ENCODE peak calls at places on chromosomes 11 and 22, in five cellular contexts. L, G, N, Z and H are unnamed samples.

GRCh38 chr11:47507016-47507631 is 45.8 kb downstream of the CELF1 start:
- DNase-seq in L (no peak), G (no peak), N (no peak), Z (no peak), H (no peak)

GRCh38 chr11:737366-737765 is 9.9 kb upstream of the TALDO1 start:
- DNase-seq in L (no peak), G (no peak), N (no peak), Z (no peak), H (no peak)

GRCh38 chr11:62577046-62577708 is 3.5 kb upstream of the EEF1G start:
- DNase-seq in L (no peak), G (no peak), N (no peak), Z (peak; percentile 43), H (no peak)

GRCh38 chr11:31706357-31706756 is 104.8 kb downstream of the PAX6 start:
- DNase-seq in L (no peak), G (no peak), N (no peak), Z (no peak), H (no peak)

GRCh38 chr11:61816736-61817455 is at the start of gene FADS1:
- DNase-seq in L (peak; percentile 98), G (peak; percentile 95), N (peak; percentile 100), Z (peak; percentile 76), H (peak; percentile 82)

GRCh38 chr22:47835726-47836125 is 1073.3 kb downstream of the TBC1D22A start:
- DNase-seq in L (no peak), G (no peak), N (no peak), Z (no peak), H (no peak)

GRCh38 chr22:49638001-49638400 is 189.7 kb downstream of the BRD1 start:
- DNase-seq in L (no peak), G (no peak), N (no peak), Z (no peak), H (no peak)

GRCh38 chr11:69609351-69609750 is 31.6 kb upstream of the CCND1 start:
- DNase-seq in L (no peak), G (no peak), N (no peak), Z (no peak), H (no peak)

GRCh38 chr11:68043349-68044144 is 4.7 kb downstream of the TCIRG1 start:
- DNase-seq in L (no peak), G (peak; percentile 53), N (no peak), Z (peak; percentile 48), H (no peak)

GRCh38 chr22:48500481-48501230 is 1327.0 kb downstream of the BRD1 start:
- DNase-seq in L (no peak), G (no peak), N (peak; percentile 88), Z (no peak), H (no peak)

GRCh38 chr11:45181595-45182550 is 35.4 kb downstream of the PRDM11 start:
- DNase-seq in L (no peak), G (no peak), N (no peak), Z (no peak), H (peak; percentile 49)

GRCh38 chr11:1207451-1208360 is 15.2 kb upstream of the MUC5B start:
- DNase-seq in L (no peak), G (peak; percentile 13), N (no peak), Z (peak; percentile 40), H (no peak)

GRCh38 chr22:28799834-28800307 is 498 bp downstream of the XBP1 start:
- DNase-seq in L (peak; percentile 60), G (peak; percentile 84), N (peak; percentile 22), Z (peak; percentile 84), H (peak; percentile 77)

GRCh38 chr11:96219981-96220623 is 122.9 kb downstream of the MAML2 start:
- DNase-seq in L (peak; percentile 45), G (no peak), N (peak; percentile 94), Z (no peak), H (no peak)

GRCh38 chr11:122085712-122086111 is 30.3 kb downstream of the BLID start:
- DNase-seq in L (no peak), G (no peak), N (peak; percentile 67), Z (no peak), H (no peak)

GRCh38 chr11:128720522-128720985 is 26.7 kb downstream of the FLI1 start:
- DNase-seq in L (peak; percentile 48), G (no peak), N (no peak), Z (no peak), H (no peak)

GRCh38 chr22:41826430-41827383 is 6.2 kb upstream of the SREBF2 start:
- DNase-seq in L (no peak), G (no peak), N (no peak), Z (peak; percentile 65), H (no peak)

GRCh38 chr11:28759311-28759710 is 651.1 kb downstream of the METTL15 start:
- DNase-seq in L (peak; percentile 52), G (no peak), N (no peak), Z (no peak), H (no peak)

GRCh38 chr22:48670747-48671146 is 1156.9 kb downstream of the BRD1 start:
- DNase-seq in L (no peak), G (no peak), N (no peak), Z (no peak), H (no peak)

GRCh38 chr11:128745296-128746183 is 51.7 kb downstream of the FLI1 start:
- DNase-seq in L (peak; percentile 24), G (no peak), N (peak; percentile 16), Z (no peak), H (no peak)

GRCh38 chr11:27497284-27497866 is 9.2 kb downstream of the LIN7C start:
- DNase-seq in L (peak; percentile 17), G (peak; percentile 21), N (peak; percentile 84), Z (no peak), H (no peak)

GRCh38 chr11:117874253-117874909 is 2.1 kb downstream of the FXYD6 start:
- DNase-seq in L (peak; percentile 78), G (no peak), N (no peak), Z (no peak), H (no peak)

GRCh38 chr11:61695917-61696316 is 15.7 kb downstream of the DAGLA start:
- DNase-seq in L (peak; percentile 68), G (peak; percentile 56), N (peak; percentile 78), Z (peak; percentile 85), H (peak; percentile 61)

GRCh38 chr11:115919341-115920086 is 415.3 kb upstream of the CADM1 start:
- DNase-seq in L (no peak), G (no peak), N (peak; percentile 3), Z (no peak), H (peak; percentile 30)

DNA sequence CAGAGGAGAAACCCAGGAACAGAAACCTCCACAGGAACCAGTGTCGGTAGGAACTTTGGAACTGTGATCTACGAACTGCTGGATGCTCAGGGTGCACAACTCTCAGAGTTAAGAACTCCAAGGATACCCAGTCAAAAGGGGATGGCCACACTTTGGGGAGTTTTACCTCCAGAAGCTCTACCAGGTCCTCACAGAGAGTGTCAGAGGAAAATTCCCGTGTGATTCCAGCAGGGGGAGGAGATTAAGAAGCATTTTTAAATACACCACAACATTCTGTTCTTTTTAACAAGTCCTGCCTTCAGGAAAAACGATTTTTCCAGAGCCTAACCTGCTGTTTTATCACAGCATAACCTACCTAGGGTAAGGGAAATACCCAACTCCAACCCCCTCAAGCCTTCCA is 104.0 kb downstream of the SOX6 start:
- DNase-seq in L (peak; percentile 74), G (peak; percentile 0), N (peak; percentile 46), Z (no peak), H (peak; percentile 1)
- TF ChIP-seq CTCF in L (peak; percentile 46), G (peak; percentile 41), N (peak; percentile 45), Z (no peak), H (peak; percentile 10)

GRCh38 chr11:57357310-57357709 is 19.2 kb downstream of the P2RX3 start:
- DNase-seq in L (no peak), G (no peak), N (no peak), Z (no peak), H (no peak)

GRCh38 chr11:57354699-57355098 is 16.5 kb downstream of the P2RX3 start:
- DNase-seq in L (no peak), G (no peak), N (no peak), Z (peak; percentile 31), H (no peak)

GRCh38 chr11:57357827-57358226 is 19.7 kb downstream of the P2RX3 start:
- DNase-seq in L (no peak), G (no peak), N (no peak), Z (no peak), H (no peak)

GRCh38 chr11:57358543-57358961 is 20.4 kb downstream of the P2RX3 start:
- DNase-seq in L (no peak), G (no peak), N (peak; percentile 47), Z (no peak), H (no peak)

DNA sequence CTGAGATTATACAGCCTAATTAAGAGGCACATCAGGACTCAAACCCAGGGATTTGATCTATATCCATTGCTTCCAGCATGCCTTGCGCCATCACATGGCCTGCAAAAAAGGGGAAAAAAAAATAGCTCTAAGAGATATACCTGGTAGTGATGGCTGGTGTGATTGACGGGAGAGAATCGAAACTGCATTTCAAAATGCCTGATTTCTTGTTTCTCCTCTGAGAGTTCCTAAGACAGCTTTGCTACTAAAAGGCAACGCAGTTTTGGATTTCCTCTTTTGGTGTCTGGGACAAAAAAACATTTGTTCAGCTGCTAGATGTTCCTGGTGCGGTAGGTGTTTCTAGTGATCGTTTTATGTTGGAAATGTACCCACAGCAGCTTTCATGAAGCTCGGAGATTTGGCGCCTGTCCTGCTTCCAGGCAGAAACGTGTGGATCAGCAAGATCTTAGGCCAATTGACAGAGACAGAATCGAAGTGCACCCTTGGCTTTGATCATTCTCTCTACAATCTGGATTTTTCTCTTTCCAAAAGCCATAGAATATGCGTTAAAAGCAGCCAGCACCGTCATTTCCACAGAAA is 18.1 kb downstream of the P2RX3 start:
- DNase-seq in L (no peak), G (no peak), N (no peak), Z (no peak), H (no peak)
- H3K4me1 ChIP-seq in L (peaks cover 11% of the 10 kb centered on the region), G (no peaks in the 10 kb centered on the region), N (no peaks in the 10 kb centered on the region), Z (peaks cover 5% of the 10 kb centered on the region), H (no peaks in the 10 kb centered on the region)

DNA sequence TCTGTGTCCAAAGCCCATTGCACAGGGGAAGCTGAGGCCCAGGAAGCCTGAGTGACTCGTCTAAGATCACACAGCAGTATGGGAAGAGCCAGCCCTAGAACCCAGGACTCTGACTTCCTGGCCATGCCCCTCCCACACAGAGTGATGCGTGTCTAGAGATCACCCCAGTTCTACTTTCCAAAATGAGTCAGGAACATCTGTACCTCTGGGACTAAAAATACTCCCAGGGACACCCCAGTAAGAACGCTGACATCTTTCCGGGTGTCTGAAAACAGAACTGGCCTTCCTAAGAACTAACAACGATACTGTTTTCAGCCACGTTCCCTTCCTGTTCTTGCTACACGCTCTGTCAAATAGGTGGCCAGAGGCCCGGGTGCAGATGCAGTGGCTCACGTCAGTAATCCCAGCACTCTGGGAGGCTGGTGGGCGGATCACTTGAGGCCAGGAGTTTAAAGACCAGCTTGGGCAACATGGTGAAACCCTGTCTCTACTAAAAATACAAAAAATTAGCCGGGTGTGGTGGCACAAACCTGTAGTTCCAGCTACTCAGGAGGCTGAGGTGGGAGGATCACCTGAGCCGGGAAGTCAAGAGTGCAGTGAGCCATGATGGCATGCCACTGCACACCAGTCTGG is 21.7 kb upstream of the PDGFB start:
- DNase-seq in L (no peak), G (no peak), N (no peak), Z (no peak), H (no peak)
- H3K27ac ChIP-seq in L (no peak overlapping the region), G (no peak overlapping the region), N (no peak overlapping the region), Z (no peak overlapping the region), H (no peak overlapping the region)

DNA sequence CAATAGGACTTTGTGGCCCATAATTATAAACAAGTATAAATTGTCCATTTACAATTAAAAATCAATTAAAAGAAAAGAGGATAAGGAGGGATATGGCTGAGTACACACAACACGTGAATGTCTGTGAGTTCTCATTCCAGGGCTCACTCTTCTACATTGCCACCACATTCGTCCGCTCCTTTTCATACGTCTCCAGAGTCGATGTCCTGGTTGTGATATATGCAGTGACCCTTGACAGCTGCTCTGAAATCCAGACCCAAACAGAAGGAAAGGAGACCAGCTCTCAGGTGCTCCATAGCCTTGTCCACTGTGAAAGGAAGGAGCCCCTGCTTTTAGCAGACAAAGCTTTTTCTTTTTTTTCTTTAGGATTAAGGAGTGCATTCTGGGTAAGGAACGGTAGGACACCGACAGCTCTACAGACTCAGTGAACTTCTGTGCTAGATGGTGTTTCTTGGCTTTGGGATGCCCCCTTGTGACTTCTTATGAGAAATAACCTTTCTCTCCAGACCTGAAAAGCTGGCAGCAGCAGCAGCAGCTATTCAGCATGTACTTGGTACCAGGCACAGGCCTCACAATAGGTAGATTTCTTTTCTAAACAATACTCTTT is 19.7 kb upstream of the DNAJB13 start:
- DNase-seq in L (peak; percentile 90), G (peak; percentile 64), N (peak; percentile 90), Z (no peak), H (peak; percentile 42)
- TF ChIP-seq CTCF in L (peak; percentile 69), G (peak; percentile 59), N (peak; percentile 74), Z (no peak), H (peak; percentile 61)